ENCODE peak calls at places on chromosomes 5 and 9, in seven cellular contexts. Q is left ventricle myocardium inferior, C is Peyer's patch, W is OCI-LY7, E is uterus, R is gastrocnemius medialis, Y is astrocyte. B is an unnamed sample.

GRCh38 chr9:2229109-2229733 is 214.1 kb downstream of the SMARCA2 start:
- DNase-seq in Y (no peak), E (no peak), R (no peak), C (no peak), Q (no peak), W (peak; percentile 63), B (no peak)

GRCh38 chr9:127130661-127131538 is 8.5 kb upstream of the ANGPTL2 start:
- DNase-seq in Q (peak; percentile 56), W (no peak), Y (peak; percentile 97), C (no peak), R (peak; percentile 95), E (peak; percentile 70), B (peak; percentile 91)

GRCh38 chr9:101387871-101388506 is 3.2 kb upstream of the BAAT start:
- DNase-seq in Y (peak; percentile 25), R (no peak), W (peak; percentile 54), E (no peak), Q (no peak), C (no peak), B (no peak)

GRCh38 chr5:113232246-113232645 is 202.5 kb downstream of the TSSK1B start:
- DNase-seq in Q (no peak), C (no peak), E (no peak), Y (peak; percentile 61), R (no peak), W (no peak), B (no peak)

GRCh38 chr9:81787747-81788632 is 98.6 kb upstream of the TLE1 start:
- DNase-seq in Y (peak; percentile 96), C (no peak), Q (no peak), R (no peak), E (peak; percentile 51), W (no peak), B (peak; percentile 95)

GRCh38 chr5:14818931-14819790 is 52.4 kb downstream of the ANKH start:
- DNase-seq in W (no peak), E (no peak), C (no peak), Q (no peak), R (peak; percentile 71), Y (no peak), B (no peak)

GRCh38 chr5:174386306-174386705 is 338.1 kb upstream of the MSX2 start:
- DNase-seq in C (no peak), Q (no peak), W (no peak), Y (peak; percentile 95), R (no peak), E (no peak), B (no peak)

GRCh38 chr5:54013556-54014157 is 296.7 kb downstream of the ARL15 start:
- DNase-seq in W (no peak), Y (peak; percentile 85), C (no peak), Q (no peak), E (no peak), R (peak; percentile 33), B (peak; percentile 95)

GRCh38 chr9:36566813-36567217 is 5.9 kb upstream of the MELK start:
- DNase-seq in W (no peak), Q (no peak), C (no peak), R (peak; percentile 76), E (no peak), Y (no peak), B (no peak)

GRCh38 chr5:111158105-111158744 is 66.0 kb upstream of the CAMK4 start:
- DNase-seq in R (peak; percentile 16), W (peak; percentile 71), Q (peak; percentile 24), C (no peak), Y (peak; percentile 48), E (peak; percentile 41), B (no peak)

GRCh38 chr5:153372433-153373167 is 117.9 kb upstream of the GRIA1 start:
- DNase-seq in C (no peak), Y (no peak), Q (no peak), W (no peak), E (no peak), R (no peak), B (no peak)

GRCh38 chr9:114811301-114811700 is 5.5 kb upstream of the TNFSF15 start:
- DNase-seq in C (no peak), Q (no peak), W (no peak), R (no peak), Y (peak; percentile 56), E (no peak), B (no peak)

DNA sequence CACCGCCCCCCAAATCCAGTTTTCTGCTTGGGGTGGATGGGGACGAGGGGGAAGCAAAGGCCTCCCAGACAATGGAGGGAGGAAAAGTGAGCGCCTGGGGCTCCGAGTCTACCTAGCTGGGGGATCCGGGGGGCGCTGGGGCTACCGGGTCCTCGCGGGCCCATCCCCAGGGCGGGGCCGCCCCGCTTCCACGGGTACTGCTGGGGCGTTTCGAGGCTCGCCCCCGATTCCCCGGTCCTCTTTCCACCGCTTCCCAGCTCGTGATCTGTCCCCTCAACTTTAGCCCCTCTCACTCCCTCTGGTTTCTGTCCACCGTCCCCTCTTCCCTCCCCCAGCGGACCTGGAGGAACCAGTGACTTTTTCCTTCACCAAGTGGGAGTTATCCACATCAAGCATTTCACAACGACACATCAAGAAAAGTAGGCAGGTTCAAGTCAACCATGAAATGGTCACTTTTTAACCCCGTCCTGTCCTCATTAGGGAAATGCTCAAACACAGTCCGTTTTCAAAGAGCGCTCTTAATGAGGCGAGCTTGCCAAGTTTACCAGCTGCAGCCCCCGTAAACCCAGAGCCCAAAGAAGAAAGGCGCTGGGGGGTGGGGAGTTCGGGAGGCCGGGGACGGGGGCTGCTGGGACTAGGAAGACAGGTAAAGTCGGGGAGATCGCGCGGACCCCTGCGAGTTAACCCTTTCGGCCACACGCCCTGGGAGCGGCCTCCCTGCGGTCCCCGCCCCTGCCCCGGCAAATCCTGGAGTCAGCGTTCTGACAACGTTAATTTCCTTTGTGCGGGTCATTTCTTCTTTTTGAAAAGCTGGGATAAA is 2.0 kb upstream of the NFIB start:
- DNase-seq in C (peak; percentile 63), W (no peak), R (peak; percentile 47), E (peak; percentile 56), Y (no peak), Q (peak; percentile 35), B (no peak)
- H3K4me3 ChIP-seq in C (peak overlapping the region; percentile 43), W (peak overlapping the region; percentile 93), R (peak overlapping the region; percentile 85), E (peak overlapping the region; percentile 63), Y (peak overlapping the region; percentile 64), Q (peak overlapping the region; percentile 80), B (peak overlapping the region; percentile 91)

GRCh38 chr9:27331393-27331792 is 34.4 kb upstream of the EQTN start:
- DNase-seq in W (no peak), E (no peak), C (no peak), R (no peak), Y (no peak), Q (no peak), B (no peak)
- H3K4me3 ChIP-seq in W (no peak overlapping the region), E (no peak overlapping the region), C (no peak overlapping the region), R (no peak overlapping the region), Y (no peak overlapping the region), Q (no peak overlapping the region), B (no peak overlapping the region)

GRCh38 chr5:43485406-43485805 is 1.7 kb upstream of the TMEM267 start:
- DNase-seq in C (no peak), E (no peak), Y (no peak), W (peak; percentile 21), Q (no peak), R (no peak), B (no peak)

GRCh38 chr5:43484049-43484849 is 584 bp upstream of the TMEM267 start:
- DNase-seq in E (peak; percentile 81), Y (peak; percentile 69), R (peak; percentile 74), Q (peak; percentile 76), C (peak; percentile 90), W (peak; percentile 92), B (peak; percentile 43)

GRCh38 chr5:43483210-43484048 is at the start of gene TMEM267:
- DNase-seq in W (peak; percentile 95), C (peak; percentile 93), Y (peak; percentile 84), E (peak; percentile 93), Q (peak; percentile 92), R (peak; percentile 89), B (peak; percentile 79)

GRCh38 chr5:43486353-43486752 is 2.7 kb upstream of the TMEM267 start:
- DNase-seq in Q (no peak), C (no peak), Y (no peak), E (no peak), W (no peak), R (no peak), B (no peak)

GRCh38 chr5:43482490-43483064 is 1.1 kb downstream of the TMEM267 start:
- DNase-seq in C (no peak), R (no peak), Y (peak; percentile 14), Q (no peak), E (no peak), W (peak; percentile 42), B (no peak)
- H3K4me3 ChIP-seq in C (no peak overlapping the region), R (peak overlapping the region; percentile 98), Y (peak overlapping the region; percentile 90), Q (peak overlapping the region; percentile 92), E (peak overlapping the region; percentile 97), W (peak overlapping the region; percentile 84), B (peak overlapping the region; percentile 95)

GRCh38 chr9:136132500-136133050 is 13.9 kb upstream of the TMEM250 start:
- DNase-seq in C (no peak), W (no peak), Q (no peak), R (no peak), E (no peak), Y (no peak), B (no peak)
- H3K4me3 ChIP-seq in C (no peak overlapping the region), W (no peak overlapping the region), Q (peak overlapping the region; percentile 64), R (no peak overlapping the region), E (no peak overlapping the region), Y (no peak overlapping the region), B (peak overlapping the region; percentile 14)

DNA sequence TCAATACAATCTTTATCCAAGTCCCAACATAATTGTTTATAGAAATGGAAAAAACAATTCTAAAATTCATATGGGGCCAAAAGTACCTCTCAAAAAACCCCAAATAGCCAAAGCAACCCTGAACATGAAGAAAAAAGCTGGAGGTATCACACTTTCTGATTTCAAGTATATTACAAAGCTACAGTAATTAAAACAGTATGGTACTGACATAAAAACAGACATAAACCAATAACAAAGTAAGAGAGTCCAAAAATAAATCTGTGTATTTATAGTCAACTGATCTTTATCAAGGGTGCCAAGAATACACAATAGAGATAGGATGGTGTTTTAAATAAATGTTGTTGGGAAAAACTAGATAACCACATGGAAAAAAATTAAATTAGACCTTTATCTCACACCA is 13.6 kb upstream of the GOLPH3 start:
- DNase-seq in Y (no peak), Q (no peak), R (no peak), C (no peak), W (no peak), E (no peak), B (no peak)
- H3K4me3 ChIP-seq in Y (no peak overlapping the region), Q (no peak overlapping the region), R (no peak overlapping the region), C (no peak overlapping the region), W (no peak overlapping the region), E (no peak overlapping the region), B (no peak overlapping the region)

DNA sequence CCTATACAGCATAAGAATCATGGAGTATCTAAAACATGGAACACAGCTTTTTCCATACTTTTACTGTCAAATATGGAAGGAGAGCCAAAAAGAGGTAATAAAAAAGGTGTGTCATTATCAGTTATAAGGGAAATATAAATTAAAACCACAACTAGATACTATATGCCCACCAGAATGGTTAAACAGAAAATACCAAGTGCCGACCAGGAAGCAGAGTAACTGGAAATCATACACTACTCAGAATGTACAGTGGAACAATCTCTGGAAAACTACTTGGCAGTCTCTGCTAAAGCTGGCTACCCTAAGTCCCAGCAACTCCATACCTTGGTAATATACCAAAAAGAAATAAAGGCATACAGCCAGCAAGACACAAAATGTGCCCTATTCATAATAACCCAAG is 2.4 kb downstream of the PAIP1 start:
- DNase-seq in W (no peak), R (no peak), E (no peak), Y (no peak), Q (no peak), C (no peak), B (no peak)
- H3K4me3 ChIP-seq in W (peak overlapping the region; percentile 75), R (no peak overlapping the region), E (no peak overlapping the region), Y (peak overlapping the region; percentile 87), Q (peak overlapping the region; percentile 85), C (no peak overlapping the region), B (no peak overlapping the region)

B was measured in skeletal muscle cell.